ENCODE peak calls at places on chromosomes 13 and 19, in six cellular contexts. K, Q, A, R, B and O are unnamed samples. For H3K27me3, the result is how much of the 10 kb centered on the place peaks cover.

GRCh38 chr13:102729560-102730275 is 34.9 kb upstream of the METTL21C start:
- DNase-seq in R (peak), A (no peak), B (no peak), Q (no peak), K (peak), O (no peak)

GRCh38 chr13:29594310-29594709 is 1.2 kb downstream of the SLC7A1 start:
- DNase-seq in Q (peak), A (peak), R (peak), B (no peak), K (peak), O (no peak)

GRCh38 chr13:111568290-111568689 is 247.8 kb downstream of the TEX29 start:
- DNase-seq in Q (no peak), R (no peak), K (no peak), A (no peak), B (no peak), O (no peak)

GRCh38 chr19:53583181-53583580 is 45.2 kb downstream of the ZNF331 start:
- DNase-seq in K (no peak), R (no peak), A (no peak), Q (no peak), B (no peak), O (no peak)

GRCh38 chr19:293436-294110 is 2.4 kb upstream of the PLPP2 start:
- DNase-seq in B (no peak), R (no peak), Q (peak), K (no peak), A (no peak), O (no peak)

GRCh38 chr19:13881231-13881691 is 4.3 kb downstream of the NANOS3 start:
- DNase-seq in B (no peak), A (no peak), Q (peak), K (peak), R (no peak), O (no peak)

GRCh38 chr13:113469582-113469981 is 16.3 kb upstream of the ADPRHL1 start:
- DNase-seq in R (no peak), A (peak), Q (no peak), K (no peak), B (no peak), O (no peak)

GRCh38 chr19:49553451-49554271 is 25.9 kb downstream of the RCN3 start:
- DNase-seq in Q (no peak), K (peak), A (peak), R (peak), B (no peak), O (peak)

GRCh38 chr13:74930402-74931165 is 551.4 kb downstream of the TBC1D4 start:
- DNase-seq in B (no peak), K (no peak), A (no peak), Q (no peak), R (peak), O (no peak)

GRCh38 chr13:27280009-27280646 is 9.5 kb downstream of the RASL11A start:
- DNase-seq in K (no peak), B (no peak), A (no peak), Q (no peak), R (no peak), O (no peak)

GRCh38 chr19:38850976-38851621 is 1.3 kb upstream of the HNRNPL start:
- DNase-seq in K (no peak), A (peak), R (no peak), Q (no peak), B (peak), O (no peak)

GRCh38 chr13:22915442-22916082 is 265.2 kb upstream of the SGCG start:
- DNase-seq in R (no peak), A (peak), K (peak), B (no peak), Q (peak), O (no peak)

GRCh38 chr13:77980592-77980991 is 62.0 kb upstream of the EDNRB start:
- DNase-seq in B (no peak), Q (no peak), R (peak), K (peak), A (no peak), O (no peak)

GRCh38 chr13:107866666-107867623 is 348.4 kb downstream of the LIG4 start:
- DNase-seq in K (peak), A (no peak), R (no peak), Q (peak), B (no peak), O (no peak)

GRCh38 chr13:114027826-114028225 is 54.0 kb upstream of the C13orf46 start:
- DNase-seq in B (no peak), K (no peak), R (no peak), Q (no peak), A (no peak), O (no peak)

GRCh38 chr19:10421981-10422461 is 1.7 kb downstream of the PDE4A start:
- DNase-seq in B (no peak), A (no peak), Q (no peak), K (no peak), R (no peak), O (no peak)
- H3K27me3 ChIP-seq in B (half or more), A (under half), Q (half or more), K (half or more), R (half or more), O (half or more)

DNA sequence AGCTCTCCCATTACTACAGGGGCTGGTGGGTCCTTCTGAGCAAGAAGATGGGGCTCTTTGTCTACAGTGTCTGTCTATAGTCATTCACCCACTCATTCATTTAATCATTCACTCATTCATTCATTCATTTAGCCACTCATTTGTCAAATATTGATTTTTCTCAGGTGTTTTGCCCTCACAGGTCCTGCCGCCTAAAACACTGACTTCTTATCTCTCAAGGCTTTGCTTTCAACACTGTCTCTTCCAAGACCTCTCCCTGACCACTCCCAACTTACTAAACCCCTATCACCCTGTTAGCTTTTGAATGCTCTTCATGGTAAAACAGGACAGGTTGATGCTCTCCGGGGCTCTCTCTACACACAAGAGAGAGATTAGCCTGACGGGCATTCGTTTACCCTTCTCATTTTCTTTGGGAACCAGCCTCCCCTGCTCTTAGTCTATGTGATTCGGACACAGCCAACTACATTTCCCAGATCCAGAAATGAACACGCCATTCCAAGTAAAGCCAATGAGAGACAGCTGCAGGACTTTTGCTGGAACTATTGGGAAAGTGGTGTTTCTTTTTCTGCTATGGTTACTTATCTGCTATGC is 22.7 kb downstream of the FAM187B start:
- DNase-seq in Q (no peak), A (no peak), K (no peak), R (no peak), B (no peak), O (no peak)
- H3K27ac ChIP-seq in Q (no peak), A (no peak), K (no peak), R (no peak), B (no peak), O (peak)

GRCh38 chr19:8539621-8540149 is 25.7 kb upstream of the ZNF414 start:
- DNase-seq in B (no peak), K (no peak), R (no peak), Q (no peak), A (no peak), O (no peak)

GRCh38 chr19:8532170-8532569 is 18.2 kb upstream of the ZNF414 start:
- DNase-seq in R (no peak), K (no peak), B (no peak), Q (no peak), A (no peak), O (no peak)

GRCh38 chr19:8531470-8531869 is 17.5 kb upstream of the ZNF414 start:
- DNase-seq in Q (no peak), A (no peak), R (no peak), K (no peak), B (no peak), O (no peak)

GRCh38 chr19:8536282-8536681 is 22.3 kb upstream of the ZNF414 start:
- DNase-seq in B (no peak), K (no peak), A (no peak), Q (no peak), R (no peak), O (no peak)

GRCh38 chr19:8537099-8537498 is 23.1 kb upstream of the ZNF414 start:
- DNase-seq in R (no peak), Q (no peak), B (no peak), A (no peak), K (no peak), O (no peak)
- H3K27me3 ChIP-seq in R (under half), Q (under half), B (under half), A (under half), K (under half), O (under half)

DNA sequence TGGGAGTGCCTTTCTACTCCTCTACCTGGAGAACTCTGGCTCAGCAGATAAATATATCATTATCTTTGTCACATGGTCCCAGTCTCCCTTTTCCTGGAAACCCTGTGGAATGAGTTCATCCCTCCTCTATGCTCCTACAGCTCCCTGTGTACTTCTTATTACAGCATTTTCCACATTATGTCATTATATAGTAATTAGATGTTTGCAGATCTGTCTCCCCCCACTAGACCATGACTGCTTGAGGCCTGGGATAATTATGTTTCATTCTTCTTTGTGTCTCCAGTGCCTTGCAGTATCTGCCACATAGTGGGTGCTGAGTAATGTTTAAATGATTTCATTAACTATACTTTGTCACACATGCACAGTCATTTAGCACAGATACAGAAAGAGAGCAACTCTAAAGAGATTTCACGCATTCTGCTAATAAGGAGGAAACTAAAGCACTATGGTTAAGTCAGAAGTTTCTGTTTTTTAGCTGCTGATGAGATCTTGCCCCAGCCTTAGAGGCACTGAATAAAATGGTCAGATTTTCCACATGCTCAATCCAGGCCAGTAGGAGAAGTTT is 66.1 kb upstream of the DIAPH3 start:
- DNase-seq in B (no peak), A (no peak), Q (no peak), R (no peak), K (peak), O (no peak)
- H3K27ac ChIP-seq in B (no peak), A (no peak), Q (no peak), R (no peak), K (peak), O (no peak)